ENCODE peak calls at places on chromosome 16, in five cellular contexts. M is neuronal stem cell, P is H9, Y is IMR-90, T is mesendoderm. O is an unnamed sample.

GRCh38 chr16:75580-76501 is 2.2 kb upstream of the MPG start:
- DNase-seq in M (no peak), P (peak), Y (peak), T (peak), O (no peak)

GRCh38 chr16:74699666-74700065 is 996 bp downstream of the MLKL start:
- DNase-seq in M (no peak), P (no peak), Y (no peak), T (no peak), O (no peak)

GRCh38 chr16:31113420-31114124 is 3.9 kb upstream of the KAT8 start:
- DNase-seq in M (no peak), P (no peak), Y (no peak), T (no peak), O (peak)

GRCh38 chr16:58515871-58516767 is 802 bp downstream of the SETD6 start:
- DNase-seq in M (no peak), P (peak), Y (no peak), T (peak), O (peak)

GRCh38 chr16:14347706-14348105 is 276.6 kb downstream of the MRTFB start:
- DNase-seq in M (no peak), P (no peak), Y (no peak), T (no peak), O (no peak)

GRCh38 chr16:56617212-56618085 is 8.1 kb upstream of the MT1E start:
- DNase-seq in M (no peak), P (peak), Y (peak), T (no peak), O (peak)

GRCh38 chr16:9176547-9177418 is 85.3 kb downstream of the HAPSTR1 start:
- DNase-seq in M (no peak), P (no peak), Y (no peak), T (no peak), O (no peak)

GRCh38 chr16:89696598-89697128 is 4.8 kb downstream of the SPATA2L start:
- DNase-seq in M (no peak), P (no peak), Y (no peak), T (no peak), O (no peak)

GRCh38 chr16:57863434-57864160 is 61.3 kb upstream of the KIFC3 start:
- DNase-seq in M (peak), P (peak), Y (peak), T (peak), O (peak)

GRCh38 chr16:66373667-66374066 is 7.2 kb downstream of the CDH5 start:
- DNase-seq in M (no peak), P (no peak), Y (no peak), T (no peak), O (no peak)

GRCh38 chr16:48614759-48615158 is 4.8 kb upstream of the N4BP1 start:
- DNase-seq in M (no peak), P (no peak), Y (no peak), T (no peak), O (no peak)

GRCh38 chr16:48612621-48613020 is 2.6 kb upstream of the N4BP1 start:
- DNase-seq in M (no peak), P (no peak), Y (no peak), T (no peak), O (no peak)

GRCh38 chr16:48616571-48616970 is 6.6 kb upstream of the N4BP1 start:
- DNase-seq in M (no peak), P (no peak), Y (no peak), T (no peak), O (no peak)

GRCh38 chr16:48611329-48612137 is 1.6 kb upstream of the N4BP1 start:
- DNase-seq in M (no peak), P (peak), Y (no peak), T (peak), O (peak)

GRCh38 chr16:48613061-48613957 is 3.3 kb upstream of the N4BP1 start:
- DNase-seq in M (no peak), P (no peak), Y (peak), T (peak), O (peak)
- H2BK120ac ChIP-seq in M (no peak), P (no peak), Y (peak), T (no peak), O (no peak)

GRCh38 chr16:11135167-11135973 is 120.6 kb downstream of the SOCS1 start:
- DNase-seq in M (no peak), P (no peak), Y (peak), T (no peak), O (peak)

GRCh38 chr16:11131706-11132105 is 124.3 kb downstream of the SOCS1 start:
- DNase-seq in M (no peak), P (peak), Y (no peak), T (no peak), O (no peak)

GRCh38 chr16:11130978-11131665 is 124.9 kb downstream of the SOCS1 start:
- DNase-seq in M (no peak), P (no peak), Y (no peak), T (no peak), O (no peak)

GRCh38 chr16:11134722-11135121 is 121.3 kb downstream of the SOCS1 start:
- DNase-seq in M (no peak), P (no peak), Y (no peak), T (no peak), O (no peak)

DNA sequence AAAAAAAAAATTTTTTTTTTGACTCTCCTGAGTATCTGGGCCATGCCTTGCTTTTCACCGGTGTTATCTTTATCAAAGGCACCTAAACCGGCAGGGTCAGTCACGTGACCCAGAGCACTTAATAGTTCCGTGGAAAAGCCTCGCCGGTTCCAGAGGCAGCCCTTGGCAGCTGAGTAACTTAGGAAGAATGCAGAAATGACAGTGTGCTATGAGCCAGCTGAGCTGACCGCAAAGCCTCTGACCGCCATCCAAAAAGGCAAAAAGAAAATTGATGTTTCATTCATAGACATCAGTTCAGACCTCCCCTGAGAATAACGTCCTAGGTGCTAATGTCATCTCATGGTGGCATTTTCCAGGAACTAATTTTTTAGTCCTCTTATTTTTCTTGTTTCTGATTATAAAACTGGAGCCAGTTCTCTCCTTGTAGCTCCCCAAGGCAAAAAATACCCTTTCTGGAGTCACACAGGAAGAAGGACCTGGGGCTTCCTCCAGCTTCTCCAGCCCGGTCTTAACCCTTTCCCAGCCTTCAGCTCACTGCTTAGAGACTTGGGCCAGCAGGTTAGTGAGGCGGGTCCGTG is 122.6 kb downstream of the SOCS1 start:
- DNase-seq in M (no peak), P (peak), Y (peak), T (peak), O (peak)
- H2BK120ac ChIP-seq in M (no peak), P (no peak), Y (peak), T (no peak), O (peak)

GRCh38 chr16:69089091-69089912 is 16.2 kb upstream of the HAS3 start:
- DNase-seq in M (no peak), P (peak), Y (peak), T (peak), O (no peak)
- H2BK120ac ChIP-seq in M (no peak), P (no peak), Y (no peak), T (no peak), O (no peak)

GRCh38 chr16:11309895-11310633 is 28.9 kb upstream of the PRM1 start:
- DNase-seq in M (no peak), P (no peak), Y (no peak), T (no peak), O (no peak)

GRCh38 chr16:11308493-11309283 is 27.6 kb upstream of the PRM1 start:
- DNase-seq in M (no peak), P (peak), Y (no peak), T (no peak), O (no peak)

GRCh38 chr16:11312718-11313492 is 31.8 kb upstream of the PRM1 start:
- DNase-seq in M (no peak), P (peak), Y (peak), T (peak), O (peak)

GRCh38 chr16:11310634-11310977 is 29.5 kb upstream of the PRM1 start:
- DNase-seq in M (no peak), P (no peak), Y (no peak), T (no peak), O (no peak)

DNA sequence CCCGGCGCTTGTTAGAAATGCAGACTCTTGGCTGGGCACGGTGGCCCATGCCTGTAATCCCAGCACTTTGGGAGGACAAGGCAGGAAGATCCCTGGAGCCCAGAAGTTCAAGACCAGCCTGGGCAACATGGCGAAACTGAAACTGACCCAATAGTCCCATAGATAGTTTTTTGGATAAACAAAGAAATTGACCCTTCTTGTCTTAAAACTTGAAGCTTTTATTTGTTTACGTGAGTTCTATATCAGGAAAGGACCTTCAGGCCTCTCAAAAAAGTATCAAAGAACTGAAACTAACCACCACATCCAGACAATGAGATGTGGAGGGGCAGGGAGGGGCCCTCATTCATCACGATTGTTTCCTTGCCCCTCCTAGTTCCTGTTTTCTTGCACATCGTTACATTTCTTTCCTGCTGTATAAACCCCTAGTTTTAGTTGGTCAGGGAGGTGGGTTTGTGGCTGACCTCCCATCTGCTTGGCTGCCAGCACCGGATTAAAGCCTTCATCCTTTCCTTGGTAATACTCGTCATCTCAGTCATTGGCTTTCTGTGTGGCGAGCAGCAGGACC is 29.9 kb upstream of the PRM1 start:
- DNase-seq in M (no peak), P (no peak), Y (no peak), T (no peak), O (no peak)
- H2BK120ac ChIP-seq in M (no peak), P (no peak), Y (peak), T (no peak), O (no peak)

DNA sequence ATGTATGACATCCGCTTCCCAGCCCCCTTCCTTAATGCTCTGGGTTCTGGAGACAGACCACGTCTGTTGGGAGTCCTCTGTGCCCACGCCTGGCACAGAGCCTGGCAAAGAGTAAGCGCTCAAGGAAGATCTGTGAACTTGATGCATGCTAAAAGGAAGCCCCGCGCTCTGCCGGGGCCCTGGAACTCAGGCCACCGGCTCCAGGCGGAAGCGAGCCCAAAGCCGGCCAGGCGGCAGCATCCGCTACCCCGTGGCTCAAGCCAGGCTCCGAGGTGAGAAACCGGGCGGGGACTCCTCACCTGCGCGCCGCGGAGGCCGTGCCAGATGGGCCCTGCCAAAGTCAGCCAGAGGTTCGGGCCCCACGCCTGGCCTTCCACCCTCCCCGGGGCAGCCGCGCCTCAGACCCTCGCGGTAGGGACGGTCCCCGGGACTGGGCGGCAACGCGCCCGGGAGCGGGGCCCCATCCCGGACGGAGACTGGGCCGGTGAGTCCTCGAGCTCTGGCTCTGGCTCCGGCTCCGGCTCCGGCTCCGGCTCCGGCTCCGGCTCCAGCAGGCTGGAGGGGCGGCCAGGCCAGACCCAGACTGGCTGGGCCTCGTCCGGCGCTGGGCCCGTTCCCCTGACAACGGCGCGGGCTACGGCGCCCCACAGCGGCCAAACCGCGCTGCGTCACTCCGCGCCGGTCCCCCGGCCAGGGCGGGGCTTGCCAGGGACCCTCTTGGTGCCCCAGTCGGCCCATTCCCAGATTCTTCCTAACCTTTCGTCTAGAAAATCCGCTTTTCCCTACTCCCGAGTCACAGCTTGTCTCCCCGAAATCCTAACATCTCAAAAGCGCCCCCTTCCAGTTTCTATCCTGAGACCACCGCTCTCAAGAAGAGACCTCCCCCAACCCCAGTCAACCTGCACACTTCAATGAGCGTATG is at the start of gene ZDHHC1:
- DNase-seq in M (peak), P (peak), Y (peak), T (peak), O (peak)
- H2BK120ac ChIP-seq in M (peak), P (no peak), Y (peak), T (no peak), O (peak)

GRCh38 chr16:87603684-87604571 is 1.6 kb downstream of the JPH3 start:
- DNase-seq in M (no peak), P (no peak), Y (no peak), T (peak), O (no peak)

GRCh38 chr16:87607223-87607622 is 4.9 kb downstream of the JPH3 start:
- DNase-seq in M (no peak), P (no peak), Y (no peak), T (no peak), O (no peak)

GRCh38 chr16:87602821-87603683 is 744 bp downstream of the JPH3 start:
- DNase-seq in M (peak), P (no peak), Y (no peak), T (peak), O (no peak)

GRCh38 chr16:87602005-87602790 is at the start of gene JPH3:
- DNase-seq in M (peak), P (peak), Y (no peak), T (peak), O (no peak)

DNA sequence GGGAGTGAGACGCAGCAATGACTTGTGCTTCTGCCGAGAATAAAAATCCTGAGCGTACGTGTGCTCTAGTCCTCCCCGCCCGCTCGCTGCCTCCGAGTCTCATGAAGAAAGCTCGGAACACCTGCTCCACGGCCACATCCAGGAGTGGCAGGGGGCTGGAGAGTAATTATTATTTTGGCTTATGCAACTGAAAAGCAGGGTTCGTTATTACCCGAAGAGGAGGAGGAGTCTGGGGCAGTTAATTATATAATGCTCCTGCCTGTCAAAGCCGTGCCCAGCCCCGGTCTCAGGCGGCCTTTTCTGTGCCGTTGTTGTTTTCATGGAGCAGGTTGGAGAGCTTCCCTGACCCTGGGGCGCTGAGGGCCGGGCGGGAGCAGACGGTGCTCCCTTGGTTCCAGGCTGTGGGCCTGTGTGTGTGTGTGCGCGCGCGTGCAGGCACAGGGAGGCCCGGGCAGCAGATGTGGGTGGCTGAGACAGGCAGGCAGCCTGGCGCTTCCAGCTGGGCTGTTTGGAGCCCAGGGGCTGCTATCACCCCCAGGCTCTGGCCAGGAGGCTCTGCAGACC is 2.3 kb downstream of the JPH3 start:
- DNase-seq in M (no peak), P (no peak), Y (no peak), T (no peak), O (no peak)
- H2BK120ac ChIP-seq in M (no peak), P (no peak), Y (no peak), T (no peak), O (no peak)

GRCh38 chr16:76654421-76654820 is 377.2 kb downstream of the CNTNAP4 start:
- DNase-seq in M (no peak), P (no peak), Y (no peak), T (no peak), O (peak)

GRCh38 chr16:76650579-76650978 is 373.4 kb downstream of the CNTNAP4 start:
- DNase-seq in M (no peak), P (no peak), Y (no peak), T (peak), O (no peak)

GRCh38 chr16:76656951-76657498 is 379.8 kb downstream of the CNTNAP4 start:
- DNase-seq in M (no peak), P (no peak), Y (no peak), T (no peak), O (no peak)

GRCh38 chr16:76653390-76654026 is 376.3 kb downstream of the CNTNAP4 start:
- DNase-seq in M (peak), P (peak), Y (peak), T (peak), O (peak)
- H2BK120ac ChIP-seq in M (no peak), P (no peak), Y (no peak), T (no peak), O (no peak)